ENCODE peak calls at places on chromosomes 13 and 19, in five cellular contexts. F is activated effector memory CD4-positive, alpha-beta T cell treated with Interleukin-2 at 50 U/mL for 16 hours; I is HEK293T; S is NCI-H226; C is psoas muscle. O is an unnamed sample.

GRCh38 chr19:22331521-22331920 is 45.3 kb downstream of the ZNF729 start:
- DNase-seq in S (no peak), I (no peak), F (no peak), C (no peak), O (no peak)

GRCh38 chr19:35673121-35673804 is 6.9 kb downstream of the UPK1A start:
- DNase-seq in F (peak), C (no peak), S (peak), I (peak), O (peak)

GRCh38 chr13:99384468-99384867 is 77.3 kb upstream of the GPR183 start:
- DNase-seq in C (no peak), F (no peak), I (no peak), S (no peak), O (peak)

GRCh38 chr13:76210262-76210661 is 574.1 kb downstream of the LMO7 start:
- DNase-seq in S (peak), F (no peak), I (no peak), C (no peak), O (no peak)

GRCh38 chr19:19053508-19054314 is 10.1 kb upstream of the SLC25A42 start:
- DNase-seq in I (peak), C (peak), S (no peak), F (peak), O (peak)

GRCh38 chr13:102870677-102871415 is 25.0 kb downstream of the ERCC5 start:
- DNase-seq in F (no peak), S (peak), C (peak), I (peak), O (peak)

GRCh38 chr19:13819242-13819641 is 24.0 kb downstream of the ZSWIM4 start:
- DNase-seq in S (no peak), F (no peak), I (no peak), C (no peak), O (no peak)

GRCh38 chr19:46031781-46032596 is 8.8 kb downstream of the IGFL4 start:
- DNase-seq in F (no peak), C (no peak), I (no peak), S (no peak), O (no peak)

GRCh38 chr19:51921949-51922348 is 5.3 kb upstream of the ZNF613 start:
- DNase-seq in I (no peak), S (no peak), C (no peak), F (no peak), O (no peak)

GRCh38 chr19:1063030-1063908 is 3.7 kb upstream of the ARHGAP45 start:
- DNase-seq in F (peak), C (peak), I (peak), S (no peak), O (no peak)